ENCODE peak calls at places on chromosomes 7 and 10, in five cellular contexts. One of them, this sample, is unnamed.

GRCh38 chr7:118846977-118847376 is 622.5 kb downstream of the ANKRD7 start:
- DNase-seq in C1 segment of cervical spinal cord: no peak
- DNase-seq in NCI-H1092: no peak
- DNase-seq in stimulated activated CD8-positive, alpha-beta memory T cell treated with anti-CD3 and anti-CD28 coated beads, Interleukin-15, amount 100 ng/mL, for 4 hours: no peak
- DNase-seq in Kasumi-1: no peak
- DNase-seq in this sample: no peak

GRCh38 chr10:93710333-93710909 is 8.0 kb upstream of the FRA10AC1 start:
- DNase-seq in C1 segment of cervical spinal cord: no peak
- DNase-seq in NCI-H1092: no peak
- DNase-seq in stimulated activated CD8-positive, alpha-beta memory T cell treated with anti-CD3 and anti-CD28 coated beads, Interleukin-15, amount 100 ng/mL, for 4 hours: no peak
- DNase-seq in Kasumi-1: no peak
- DNase-seq in this sample: no peak

GRCh38 chr10:73414230-73414981 is 548 bp upstream of the ANXA7 start:
- DNase-seq in C1 segment of cervical spinal cord: no peak
- DNase-seq in NCI-H1092: no peak
- DNase-seq in stimulated activated CD8-positive, alpha-beta memory T cell treated with anti-CD3 and anti-CD28 coated beads, Interleukin-15, amount 100 ng/mL, for 4 hours: no peak
- DNase-seq in Kasumi-1: peak
- DNase-seq in this sample: no peak

GRCh38 chr10:14066106-14066505 is 264.6 kb downstream of the FRMD4A start:
- DNase-seq in C1 segment of cervical spinal cord: no peak
- DNase-seq in NCI-H1092: no peak
- DNase-seq in stimulated activated CD8-positive, alpha-beta memory T cell treated with anti-CD3 and anti-CD28 coated beads, Interleukin-15, amount 100 ng/mL, for 4 hours: no peak
- DNase-seq in Kasumi-1: no peak
- DNase-seq in this sample: no peak

GRCh38 chr10:89163265-89163995 is 43.7 kb downstream of the CH25H start:
- DNase-seq in C1 segment of cervical spinal cord: peak
- DNase-seq in NCI-H1092: no peak
- DNase-seq in stimulated activated CD8-positive, alpha-beta memory T cell treated with anti-CD3 and anti-CD28 coated beads, Interleukin-15, amount 100 ng/mL, for 4 hours: peak
- DNase-seq in Kasumi-1: peak
- DNase-seq in this sample: no peak

GRCh38 chr7:156223935-156224334 is 411.7 kb upstream of the SHH start:
- DNase-seq in C1 segment of cervical spinal cord: peak
- DNase-seq in NCI-H1092: no peak
- DNase-seq in stimulated activated CD8-positive, alpha-beta memory T cell treated with anti-CD3 and anti-CD28 coated beads, Interleukin-15, amount 100 ng/mL, for 4 hours: no peak
- DNase-seq in Kasumi-1: no peak
- DNase-seq in this sample: no peak

GRCh38 chr7:264541-265191 is 25.3 kb upstream of the FOXL3 start:
- DNase-seq in C1 segment of cervical spinal cord: no peak
- DNase-seq in NCI-H1092: peak
- DNase-seq in stimulated activated CD8-positive, alpha-beta memory T cell treated with anti-CD3 and anti-CD28 coated beads, Interleukin-15, amount 100 ng/mL, for 4 hours: no peak
- DNase-seq in Kasumi-1: no peak
- DNase-seq in this sample: no peak

GRCh38 chr7:6389728-6390127 is 58.0 kb downstream of the DAGLB start:
- DNase-seq in C1 segment of cervical spinal cord: no peak
- DNase-seq in NCI-H1092: no peak
- DNase-seq in stimulated activated CD8-positive, alpha-beta memory T cell treated with anti-CD3 and anti-CD28 coated beads, Interleukin-15, amount 100 ng/mL, for 4 hours: no peak
- DNase-seq in Kasumi-1: no peak
- DNase-seq in this sample: no peak

GRCh38 chr10:130052193-130052592 is 58.4 kb downstream of the C10orf143 start:
- DNase-seq in C1 segment of cervical spinal cord: no peak
- DNase-seq in NCI-H1092: no peak
- DNase-seq in stimulated activated CD8-positive, alpha-beta memory T cell treated with anti-CD3 and anti-CD28 coated beads, Interleukin-15, amount 100 ng/mL, for 4 hours: no peak
- DNase-seq in Kasumi-1: no peak
- DNase-seq in this sample: no peak

GRCh38 chr10:78851652-78852051 is 217.1 kb upstream of the ZMIZ1 start:
- DNase-seq in C1 segment of cervical spinal cord: no peak
- DNase-seq in NCI-H1092: no peak
- DNase-seq in stimulated activated CD8-positive, alpha-beta memory T cell treated with anti-CD3 and anti-CD28 coated beads, Interleukin-15, amount 100 ng/mL, for 4 hours: no peak
- DNase-seq in Kasumi-1: no peak
- DNase-seq in this sample: no peak

GRCh38 chr10:113087082-113088029 is 137.3 kb downstream of the TCF7L2 start:
- DNase-seq in C1 segment of cervical spinal cord: no peak
- DNase-seq in NCI-H1092: no peak
- DNase-seq in stimulated activated CD8-positive, alpha-beta memory T cell treated with anti-CD3 and anti-CD28 coated beads, Interleukin-15, amount 100 ng/mL, for 4 hours: no peak
- DNase-seq in Kasumi-1: peak
- DNase-seq in this sample: no peak

GRCh38 chr10:114652402-114653368 is 5.4 kb downstream of the ABLIM1 start:
- DNase-seq in C1 segment of cervical spinal cord: no peak
- DNase-seq in NCI-H1092: no peak
- DNase-seq in stimulated activated CD8-positive, alpha-beta memory T cell treated with anti-CD3 and anti-CD28 coated beads, Interleukin-15, amount 100 ng/mL, for 4 hours: no peak
- DNase-seq in Kasumi-1: no peak
- DNase-seq in this sample: no peak

GRCh38 chr7:34653787-34654186 is 4.2 kb upstream of the NPSR1 start:
- DNase-seq in C1 segment of cervical spinal cord: no peak
- DNase-seq in NCI-H1092: no peak
- DNase-seq in stimulated activated CD8-positive, alpha-beta memory T cell treated with anti-CD3 and anti-CD28 coated beads, Interleukin-15, amount 100 ng/mL, for 4 hours: no peak
- DNase-seq in Kasumi-1: no peak
- DNase-seq in this sample: no peak

GRCh38 chr7:73354787-73355186 is 26.8 kb downstream of the FKBP6 start:
- DNase-seq in C1 segment of cervical spinal cord: no peak
- DNase-seq in NCI-H1092: no peak
- DNase-seq in stimulated activated CD8-positive, alpha-beta memory T cell treated with anti-CD3 and anti-CD28 coated beads, Interleukin-15, amount 100 ng/mL, for 4 hours: no peak
- DNase-seq in Kasumi-1: no peak
- DNase-seq in this sample: no peak

GRCh38 chr7:18572885-18573284 is 77.3 kb downstream of the HDAC9 start:
- DNase-seq in C1 segment of cervical spinal cord: no peak
- DNase-seq in NCI-H1092: no peak
- DNase-seq in stimulated activated CD8-positive, alpha-beta memory T cell treated with anti-CD3 and anti-CD28 coated beads, Interleukin-15, amount 100 ng/mL, for 4 hours: no peak
- DNase-seq in Kasumi-1: no peak
- DNase-seq in this sample: no peak

GRCh38 chr7:130224210-130224609 is 16.6 kb downstream of the SSMEM1 start:
- DNase-seq in C1 segment of cervical spinal cord: no peak
- DNase-seq in NCI-H1092: no peak
- DNase-seq in stimulated activated CD8-positive, alpha-beta memory T cell treated with anti-CD3 and anti-CD28 coated beads, Interleukin-15, amount 100 ng/mL, for 4 hours: no peak
- DNase-seq in Kasumi-1: no peak
- DNase-seq in this sample: no peak

GRCh38 chr10:101559596-101560292 is 28.3 kb downstream of the POLL start:
- DNase-seq in C1 segment of cervical spinal cord: no peak
- DNase-seq in NCI-H1092: no peak
- DNase-seq in stimulated activated CD8-positive, alpha-beta memory T cell treated with anti-CD3 and anti-CD28 coated beads, Interleukin-15, amount 100 ng/mL, for 4 hours: no peak
- DNase-seq in Kasumi-1: no peak
- DNase-seq in this sample: no peak

GRCh38 chr7:131212114-131212513 is 115.6 kb upstream of the MKLN1 start:
- DNase-seq in C1 segment of cervical spinal cord: no peak
- DNase-seq in NCI-H1092: no peak
- DNase-seq in stimulated activated CD8-positive, alpha-beta memory T cell treated with anti-CD3 and anti-CD28 coated beads, Interleukin-15, amount 100 ng/mL, for 4 hours: no peak
- DNase-seq in Kasumi-1: peak
- DNase-seq in this sample: no peak

GRCh38 chr7:68964060-68964459 is 634.2 kb upstream of the AUTS2 start:
- DNase-seq in C1 segment of cervical spinal cord: no peak
- DNase-seq in NCI-H1092: no peak
- DNase-seq in stimulated activated CD8-positive, alpha-beta memory T cell treated with anti-CD3 and anti-CD28 coated beads, Interleukin-15, amount 100 ng/mL, for 4 hours: no peak
- DNase-seq in Kasumi-1: no peak
- DNase-seq in this sample: no peak

GRCh38 chr7:29274156-29275017 is 79.8 kb downstream of the CHN2 start:
- DNase-seq in C1 segment of cervical spinal cord: peak
- DNase-seq in NCI-H1092: peak
- DNase-seq in stimulated activated CD8-positive, alpha-beta memory T cell treated with anti-CD3 and anti-CD28 coated beads, Interleukin-15, amount 100 ng/mL, for 4 hours: no peak
- DNase-seq in Kasumi-1: no peak
- DNase-seq in this sample: peak

GRCh38 chr10:21705828-21706176 is 171.8 kb downstream of the MLLT10 start:
- DNase-seq in C1 segment of cervical spinal cord: no peak
- DNase-seq in NCI-H1092: no peak
- DNase-seq in stimulated activated CD8-positive, alpha-beta memory T cell treated with anti-CD3 and anti-CD28 coated beads, Interleukin-15, amount 100 ng/mL, for 4 hours: no peak
- DNase-seq in Kasumi-1: no peak
- DNase-seq in this sample: no peak

GRCh38 chr10:21497177-21497807 is 28.2 kb downstream of the SKIDA1 start:
- DNase-seq in C1 segment of cervical spinal cord: peak
- DNase-seq in NCI-H1092: peak
- DNase-seq in stimulated activated CD8-positive, alpha-beta memory T cell treated with anti-CD3 and anti-CD28 coated beads, Interleukin-15, amount 100 ng/mL, for 4 hours: no peak
- DNase-seq in Kasumi-1: peak
- DNase-seq in this sample: peak

GRCh38 chr10:48690791-48691660 is 6.4 kb downstream of the WDFY4 start:
- DNase-seq in C1 segment of cervical spinal cord: no peak
- DNase-seq in NCI-H1092: no peak
- DNase-seq in stimulated activated CD8-positive, alpha-beta memory T cell treated with anti-CD3 and anti-CD28 coated beads, Interleukin-15, amount 100 ng/mL, for 4 hours: no peak
- DNase-seq in Kasumi-1: no peak
- DNase-seq in this sample: no peak

GRCh38 chr10:59362991-59363390 is 642 bp upstream of the FAM13C start:
- DNase-seq in C1 segment of cervical spinal cord: peak
- DNase-seq in NCI-H1092: peak
- DNase-seq in stimulated activated CD8-positive, alpha-beta memory T cell treated with anti-CD3 and anti-CD28 coated beads, Interleukin-15, amount 100 ng/mL, for 4 hours: no peak
- DNase-seq in Kasumi-1: no peak
- DNase-seq in this sample: peak

GRCh38 chr7:122885583-122886356 is 490 bp downstream of the CADPS2 start:
- DNase-seq in C1 segment of cervical spinal cord: peak
- DNase-seq in NCI-H1092: peak
- DNase-seq in stimulated activated CD8-positive, alpha-beta memory T cell treated with anti-CD3 and anti-CD28 coated beads, Interleukin-15, amount 100 ng/mL, for 4 hours: no peak
- DNase-seq in Kasumi-1: no peak
- DNase-seq in this sample: peak

GRCh38 chr7:128274246-128274889 is 33.3 kb downstream of the LEP start:
- DNase-seq in C1 segment of cervical spinal cord: no peak
- DNase-seq in NCI-H1092: no peak
- DNase-seq in stimulated activated CD8-positive, alpha-beta memory T cell treated with anti-CD3 and anti-CD28 coated beads, Interleukin-15, amount 100 ng/mL, for 4 hours: no peak
- DNase-seq in Kasumi-1: no peak
- DNase-seq in this sample: no peak

GRCh38 chr10:124294811-124295770 is 123.6 kb downstream of the OAT start:
- DNase-seq in C1 segment of cervical spinal cord: no peak
- DNase-seq in NCI-H1092: no peak
- DNase-seq in stimulated activated CD8-positive, alpha-beta memory T cell treated with anti-CD3 and anti-CD28 coated beads, Interleukin-15, amount 100 ng/mL, for 4 hours: no peak
- DNase-seq in Kasumi-1: no peak
- DNase-seq in this sample: no peak

GRCh38 chr7:32958046-32959025 is 1.1 kb downstream of the FKBP9 start:
- DNase-seq in C1 segment of cervical spinal cord: no peak
- DNase-seq in NCI-H1092: peak
- DNase-seq in stimulated activated CD8-positive, alpha-beta memory T cell treated with anti-CD3 and anti-CD28 coated beads, Interleukin-15, amount 100 ng/mL, for 4 hours: no peak
- DNase-seq in Kasumi-1: no peak
- DNase-seq in this sample: no peak

GRCh38 chr10:71225291-71226058 is 13.1 kb downstream of the UNC5B start:
- DNase-seq in C1 segment of cervical spinal cord: no peak
- DNase-seq in NCI-H1092: no peak
- DNase-seq in stimulated activated CD8-positive, alpha-beta memory T cell treated with anti-CD3 and anti-CD28 coated beads, Interleukin-15, amount 100 ng/mL, for 4 hours: no peak
- DNase-seq in Kasumi-1: no peak
- DNase-seq in this sample: peak